ENCODE peak calls at places on chromosomes 7 and 10, in ten cellular contexts. W is brain microvascular endothelial cell; H is left ventricle myocardium inferior; C is CD8-positive, alpha-beta T cell; J is A549; E is ascending aorta; D is MM.1S; S is Peyer's patch; Q is tibial nerve; P is GM12878. U is an unnamed sample.

GRCh38 chr10:69868821-69869220 is 67.1 kb downstream of the COL13A1 start:
- DNase-seq in W (no peak), H (no peak), C (no peak), J (no peak), E (no peak), D (no peak), S (no peak), Q (no peak), P (no peak), U (no peak)

GRCh38 chr7:136533732-136534131 is 334.7 kb upstream of the CHRM2 start:
- DNase-seq in W (no peak), H (no peak), C (no peak), J (no peak), E (no peak), D (no peak), S (no peak), Q (no peak), P (no peak), U (no peak)

GRCh38 chr10:18607979-18608378 is 43.4 kb downstream of the NSUN6 start:
- DNase-seq in W (no peak), H (no peak), C (no peak), J (peak), E (no peak), D (no peak), S (no peak), Q (no peak), P (no peak), U (no peak)

GRCh38 chr7:38878694-38879457 is 30.1 kb downstream of the VPS41 start:
- DNase-seq in W (no peak), H (no peak), C (no peak), J (no peak), E (no peak), D (no peak), S (no peak), Q (no peak), P (no peak), U (no peak)

GRCh38 chr10:69801434-69802315 is at the start of gene COL13A1:
- DNase-seq in W (peak), H (peak), C (no peak), J (peak), E (peak), D (no peak), S (no peak), Q (no peak), P (no peak), U (no peak)

GRCh38 chr7:139231513-139232376 is 708 bp downstream of the UBN2 start:
- DNase-seq in W (peak), H (peak), C (peak), J (peak), E (no peak), D (no peak), S (peak), Q (no peak), P (no peak), U (no peak)

GRCh38 chr10:128337860-128338378 is 211.7 kb upstream of the MKI67 start:
- DNase-seq in W (no peak), H (peak), C (no peak), J (no peak), E (no peak), D (no peak), S (no peak), Q (peak), P (no peak), U (no peak)

GRCh38 chr7:121395494-121395960 is 581 bp downstream of the FAM3C start:
- DNase-seq in W (peak), H (no peak), C (peak), J (peak), E (no peak), D (peak), S (no peak), Q (no peak), P (no peak), U (no peak)

GRCh38 chr7:121442845-121443244 is 46.7 kb upstream of the FAM3C start:
- DNase-seq in W (no peak), H (no peak), C (no peak), J (no peak), E (no peak), D (peak), S (no peak), Q (no peak), P (no peak), U (no peak)

GRCh38 chr10:130358981-130359650 is 222.9 kb downstream of the GLRX3 start:
- DNase-seq in W (no peak), H (no peak), C (no peak), J (no peak), E (no peak), D (peak), S (no peak), Q (no peak), P (no peak), U (no peak)

GRCh38 chr10:4344544-4344994 is 481.4 kb upstream of the AKR1E2 start:
- DNase-seq in W (peak), H (peak), C (no peak), J (peak), E (peak), D (no peak), S (no peak), Q (peak), P (no peak), U (no peak)

GRCh38 chr7:45089314-45089891 is 634 bp upstream of the NACAD start:
- DNase-seq in W (peak), H (peak), C (peak), J (peak), E (peak), D (no peak), S (peak), Q (peak), P (no peak), U (no peak)

GRCh38 chr10:73576890-73577591 is 14.1 kb downstream of the USP54 start:
- DNase-seq in W (no peak), H (no peak), C (no peak), J (no peak), E (no peak), D (no peak), S (no peak), Q (no peak), P (no peak), U (no peak)

GRCh38 chr7:2811476-2812118 is 32.5 kb downstream of the GNA12 start:
- DNase-seq in W (no peak), H (no peak), C (no peak), J (no peak), E (no peak), D (no peak), S (no peak), Q (no peak), P (no peak), U (no peak)

GRCh38 chr7:112572669-112573301 is 92.0 kb downstream of the LSMEM1 start:
- DNase-seq in W (no peak), H (no peak), C (no peak), J (no peak), E (no peak), D (no peak), S (no peak), Q (no peak), P (no peak), U (no peak)

GRCh38 chr7:112567388-112567787 is 86.6 kb downstream of the LSMEM1 start:
- DNase-seq in W (no peak), H (no peak), C (no peak), J (no peak), E (no peak), D (no peak), S (no peak), Q (no peak), P (no peak), U (no peak)

GRCh38 chr7:112573302-112574039 is 92.7 kb downstream of the LSMEM1 start:
- DNase-seq in W (no peak), H (no peak), C (no peak), J (no peak), E (no peak), D (no peak), S (no peak), Q (no peak), P (no peak), U (no peak)

GRCh38 chr7:112575864-112576263 is 95.1 kb downstream of the LSMEM1 start:
- DNase-seq in W (no peak), H (no peak), C (no peak), J (no peak), E (no peak), D (no peak), S (no peak), Q (no peak), P (no peak), U (no peak)

DNA sequence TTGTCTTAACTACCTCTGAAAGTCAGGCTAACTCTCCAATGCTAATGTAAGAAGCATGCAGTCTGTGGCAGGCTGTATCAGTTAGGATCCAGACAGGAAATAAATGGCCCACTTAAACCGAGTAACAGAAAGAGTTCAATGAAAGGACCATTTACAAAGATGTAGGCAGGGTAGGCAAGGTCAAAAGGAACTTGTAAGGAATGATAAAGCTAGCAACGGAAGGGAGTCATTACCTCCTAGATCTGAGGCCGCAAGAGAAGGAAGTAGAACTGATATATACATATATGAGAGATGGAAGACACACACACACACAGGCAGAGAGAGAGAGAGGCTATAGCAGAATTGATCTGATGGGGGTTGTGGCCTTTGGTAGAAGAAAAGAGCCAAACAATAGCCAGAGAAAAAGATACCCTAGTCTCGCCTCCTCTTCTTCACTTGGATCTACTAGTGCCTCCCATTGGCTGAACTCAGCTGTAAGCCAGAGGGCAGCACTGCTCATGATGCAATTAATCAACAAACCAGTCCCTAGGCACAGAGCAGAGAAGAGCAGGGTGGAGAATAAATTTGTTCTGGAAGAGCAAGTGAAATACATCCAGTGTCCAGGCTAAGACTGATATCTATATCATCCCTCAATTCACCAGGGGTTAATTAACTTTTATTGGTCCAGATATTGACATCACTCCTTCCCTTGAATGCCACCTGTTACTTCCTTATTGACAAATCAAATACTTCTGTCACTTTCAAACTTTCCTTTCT is 91.2 kb downstream of the LSMEM1 start:
- DNase-seq in W (no peak), H (no peak), C (no peak), J (peak), E (no peak), D (no peak), S (no peak), Q (no peak), P (no peak), U (no peak)
- TF ChIP-seq CTCF in W (peak), H (peak), C (no peak), J (no peak), E (no peak), D (no peak), S (peak), Q (no peak), P (peak), U (no peak)

GRCh38 chr10:48577158-48577557 is 27.7 kb downstream of the ARHGAP22 start:
- DNase-seq in W (no peak), H (no peak), C (no peak), J (no peak), E (no peak), D (no peak), S (no peak), Q (no peak), P (no peak), U (peak)
- H3K4me3 ChIP-seq in W (no peak), H (no peak), C (no peak), J (no peak), E (no peak), D (no peak), S (no peak), Q (no peak), P (no peak), U (no peak)

GRCh38 chr7:127158659-127159058 is 94.1 kb downstream of the GRM8 start:
- DNase-seq in W (no peak), H (no peak), C (no peak), J (peak), E (no peak), D (peak), S (no peak), Q (no peak), P (no peak), U (no peak)
- TF ChIP-seq CTCF in W (no peak), H (no peak), C (peak), J (peak), E (no peak), D (peak), S (no peak), Q (no peak), P (peak), U (peak)

DNA sequence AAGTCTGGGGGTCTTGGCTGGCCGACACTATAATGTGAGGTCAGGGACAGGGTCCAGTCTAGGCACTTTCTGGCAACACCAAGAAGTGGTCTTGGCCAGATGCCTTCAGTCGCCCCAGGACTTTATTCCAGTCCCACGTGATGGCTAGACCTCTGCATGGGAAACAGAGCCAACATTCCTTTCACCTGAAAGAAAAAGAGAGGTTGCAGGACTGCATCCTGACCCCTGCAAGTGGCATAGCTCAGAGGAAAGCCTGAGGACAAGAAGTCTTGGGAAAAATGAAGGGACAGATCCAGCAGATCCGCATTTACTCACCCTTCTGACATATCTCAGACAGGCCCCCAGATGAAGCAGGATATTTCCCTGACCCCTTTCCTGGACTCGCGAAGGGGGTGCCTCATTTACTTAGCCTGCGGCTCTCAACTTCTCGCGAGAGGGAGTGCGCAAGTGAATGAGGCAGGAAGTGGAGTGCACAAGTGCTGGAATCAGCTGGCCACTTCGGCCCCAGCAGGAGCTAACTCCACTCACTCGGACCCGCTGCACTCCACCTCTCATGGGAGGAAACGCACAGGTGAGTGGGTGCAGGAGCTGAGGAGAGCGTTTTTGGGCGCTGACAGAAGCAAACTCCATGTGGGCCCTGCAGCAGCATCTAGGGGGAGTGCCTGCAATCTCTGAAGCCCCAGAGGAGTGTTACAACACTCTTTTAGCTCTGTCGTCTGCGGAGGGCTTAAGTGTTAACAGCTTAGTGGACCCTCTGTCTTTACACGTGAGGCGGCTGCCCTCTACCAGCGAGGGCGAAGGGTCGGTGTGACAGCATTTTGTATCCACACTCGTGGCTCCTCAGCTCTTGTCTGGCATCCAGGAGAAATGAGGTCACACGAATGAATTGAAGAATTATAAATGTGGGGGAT is 916.2 kb upstream of the GHITM start:
- DNase-seq in W (no peak), H (no peak), C (no peak), J (no peak), E (no peak), D (no peak), S (no peak), Q (no peak), P (no peak), U (no peak)
- H3K4me3 ChIP-seq in W (no peak), H (no peak), C (no peak), J (no peak), E (no peak), D (no peak), S (no peak), Q (no peak), P (no peak), U (no peak)

DNA sequence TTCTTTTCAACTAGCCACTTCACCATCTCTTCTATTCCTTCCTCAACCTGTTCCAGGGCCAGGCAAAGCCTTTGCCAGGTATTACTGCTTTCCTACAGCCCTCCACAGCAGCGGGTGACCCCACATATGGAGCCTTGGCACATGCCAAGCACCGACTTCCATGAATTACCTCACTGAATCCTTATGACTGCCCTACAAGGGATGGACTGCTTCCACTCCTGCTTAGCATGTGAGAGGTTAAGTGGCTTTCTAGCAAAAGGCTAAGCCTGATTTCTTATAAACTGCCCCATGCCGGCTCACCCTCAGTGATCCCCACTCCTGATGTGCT is 44.0 kb upstream of the PDLIM1 start:
- DNase-seq in W (no peak), H (no peak), C (no peak), J (no peak), E (no peak), D (no peak), S (no peak), Q (no peak), P (no peak), U (no peak)
- TF ChIP-seq CTCF in W (no peak), H (no peak), C (no peak), J (no peak), E (no peak), D (no peak), S (no peak), Q (no peak), P (no peak), U (no peak)

GRCh38 chr10:117547301-117548153 is 5.0 kb downstream of the EMX2 start:
- DNase-seq in W (no peak), H (no peak), C (no peak), J (no peak), E (no peak), D (no peak), S (peak), Q (no peak), P (no peak), U (no peak)
- H3K4me3 ChIP-seq in W (no peak), H (no peak), C (no peak), J (no peak), E (no peak), D (no peak), S (no peak), Q (no peak), P (no peak), U (no peak)

U was measured in GM12864.